ENCODE peak calls at places on chromosomes 4 and X, in five cellular contexts. One of them, this sample, is unnamed.

GRCh38 chr4:14361084-14361483 is 641.2 kb upstream of the CPEB2 start:
- DNase-seq in K562: no peak
- DNase-seq in HCT116: no peak
- DNase-seq in HepG2: no peak
- DNase-seq in endothelial cell of umbilical vein: no peak
- DNase-seq in this sample: no peak

GRCh38 chrX:24465524-24465850 is 401 bp downstream of the PDK3 start:
- DNase-seq in endothelial cell of umbilical vein: no peak
- DNase-seq in HCT116: no peak
- DNase-seq in HepG2: no peak
- DNase-seq in K562: no peak
- DNase-seq in this sample: no peak

GRCh38 chr4:144658908-144659307 is 13.0 kb downstream of the HHIP start:
- DNase-seq in HepG2: no peak
- DNase-seq in endothelial cell of umbilical vein: no peak
- DNase-seq in K562: no peak
- DNase-seq in HCT116: no peak
- DNase-seq in this sample: peak; percentile 82

GRCh38 chrX:101347859-101348451 is 587 bp downstream of the TIMM8A start:
- DNase-seq in HepG2: peak; percentile 43
- DNase-seq in HCT116: no peak
- DNase-seq in K562: no peak
- DNase-seq in endothelial cell of umbilical vein: peak; percentile 22
- DNase-seq in this sample: peak; percentile 5

GRCh38 chr4:168666531-168666930 is 169.7 kb downstream of the PALLD start:
- DNase-seq in HCT116: no peak
- DNase-seq in endothelial cell of umbilical vein: no peak
- DNase-seq in HepG2: no peak
- DNase-seq in K562: no peak
- DNase-seq in this sample: peak; percentile 55

GRCh38 chr4:38829237-38829636 is 24.6 kb upstream of the TLR1 start:
- DNase-seq in HepG2: no peak
- DNase-seq in K562: no peak
- DNase-seq in endothelial cell of umbilical vein: no peak
- DNase-seq in HCT116: no peak
- DNase-seq in this sample: no peak

GRCh38 chrX:78321809-78322208 is 5.6 kb downstream of the CYSLTR1 start:
- DNase-seq in HCT116: no peak
- DNase-seq in endothelial cell of umbilical vein: no peak
- DNase-seq in K562: no peak
- DNase-seq in HepG2: no peak
- DNase-seq in this sample: no peak

GRCh38 chrX:5876984-5877655 is 351.5 kb downstream of the NLGN4X start:
- DNase-seq in K562: peak; percentile 8
- DNase-seq in HepG2: peak; percentile 0
- DNase-seq in HCT116: no peak
- DNase-seq in endothelial cell of umbilical vein: no peak
- DNase-seq in this sample: no peak

GRCh38 chr4:681736-682451 is 7.1 kb downstream of the SLC49A3 start:
- DNase-seq in HepG2: peak; percentile 62
- DNase-seq in HCT116: no peak
- DNase-seq in endothelial cell of umbilical vein: no peak
- DNase-seq in K562: peak; percentile 79
- DNase-seq in this sample: no peak

GRCh38 chr4:70624226-70624793 is 4.2 kb upstream of the ENAM start:
- DNase-seq in K562: no peak
- DNase-seq in HepG2: no peak
- DNase-seq in endothelial cell of umbilical vein: peak; percentile 16
- DNase-seq in HCT116: no peak
- DNase-seq in this sample: no peak

GRCh38 chr4:18813771-18814170 is 792.2 kb upstream of the LCORL start:
- DNase-seq in HCT116: no peak
- DNase-seq in endothelial cell of umbilical vein: no peak
- DNase-seq in HepG2: no peak
- DNase-seq in K562: no peak
- DNase-seq in this sample: no peak

GRCh38 chrX:41421071-41421729 is 25.9 kb upstream of the NYX start:
- DNase-seq in K562: no peak
- DNase-seq in endothelial cell of umbilical vein: no peak
- DNase-seq in HCT116: no peak
- DNase-seq in HepG2: no peak
- DNase-seq in this sample: no peak

GRCh38 chr4:89298160-89298559 is 9.4 kb downstream of the GPRIN3 start:
- DNase-seq in HCT116: no peak
- DNase-seq in HepG2: no peak
- DNase-seq in endothelial cell of umbilical vein: no peak
- DNase-seq in K562: no peak
- DNase-seq in this sample: no peak

GRCh38 chr4:80462537-80463207 is 127.1 kb downstream of the CFAP299 start:
- DNase-seq in K562: no peak
- DNase-seq in endothelial cell of umbilical vein: no peak
- DNase-seq in HCT116: no peak
- DNase-seq in HepG2: no peak
- DNase-seq in this sample: no peak

GRCh38 chrX:122055979-122056715 is 1008.7 kb downstream of the GLUD2 start:
- DNase-seq in K562: no peak
- DNase-seq in HepG2: no peak
- DNase-seq in HCT116: no peak
- DNase-seq in endothelial cell of umbilical vein: no peak
- DNase-seq in this sample: no peak

GRCh38 chr4:56372774-56373173 is 14.5 kb downstream of the AASDH start:
- DNase-seq in HCT116: no peak
- DNase-seq in K562: no peak
- DNase-seq in endothelial cell of umbilical vein: no peak
- DNase-seq in HepG2: no peak
- DNase-seq in this sample: peak; percentile 57

GRCh38 chr4:153467154-153467896 is 1.2 kb downstream of the TMEM131L start:
- DNase-seq in HepG2: peak; percentile 52
- DNase-seq in endothelial cell of umbilical vein: peak; percentile 23
- DNase-seq in K562: peak; percentile 85
- DNase-seq in HCT116: peak; percentile 39
- DNase-seq in this sample: no peak

GRCh38 chr4:179353791-179354190 is 1911.6 kb upstream of the AGA start:
- DNase-seq in HepG2: no peak
- DNase-seq in K562: no peak
- DNase-seq in HCT116: no peak
- DNase-seq in endothelial cell of umbilical vein: no peak
- DNase-seq in this sample: no peak

GRCh38 chr4:38280323-38280706 is 320.1 kb downstream of the PTTG2 start:
- DNase-seq in endothelial cell of umbilical vein: no peak
- DNase-seq in HCT116: no peak
- DNase-seq in K562: no peak
- DNase-seq in HepG2: no peak
- DNase-seq in this sample: no peak

GRCh38 chr4:113300384-113301011 is 251.0 kb downstream of the ANK2 start:
- DNase-seq in K562: no peak
- DNase-seq in HCT116: peak; percentile 49
- DNase-seq in HepG2: peak; percentile 4
- DNase-seq in endothelial cell of umbilical vein: peak; percentile 13
- DNase-seq in this sample: peak; percentile 90

GRCh38 chr4:110586137-110586850 is 36.6 kb downstream of the PITX2 start:
- DNase-seq in K562: peak; percentile 4
- DNase-seq in HepG2: no peak
- DNase-seq in HCT116: peak; percentile 31
- DNase-seq in endothelial cell of umbilical vein: peak; percentile 64
- DNase-seq in this sample: peak; percentile 69

GRCh38 chr4:89653012-89653411 is 183.9 kb downstream of the SNCA start:
- DNase-seq in HepG2: no peak
- DNase-seq in K562: no peak
- DNase-seq in endothelial cell of umbilical vein: peak; percentile 71
- DNase-seq in HCT116: no peak
- DNase-seq in this sample: no peak

GRCh38 chrX:138756234-138756633 is 44.7 kb upstream of the FGF13 start:
- DNase-seq in HepG2: no peak
- DNase-seq in endothelial cell of umbilical vein: no peak
- DNase-seq in K562: peak; percentile 8
- DNase-seq in HCT116: no peak
- DNase-seq in this sample: no peak

GRCh38 chr4:87090305-87090704 is 130.1 kb downstream of the KLHL8 start:
- DNase-seq in HCT116: no peak
- DNase-seq in endothelial cell of umbilical vein: no peak
- DNase-seq in K562: no peak
- DNase-seq in HepG2: no peak
- DNase-seq in this sample: no peak

GRCh38 chrX:155874571-155875244 is 6.4 kb upstream of the VAMP7 start:
- DNase-seq in K562: peak; percentile 36
- DNase-seq in endothelial cell of umbilical vein: no peak
- DNase-seq in HepG2: no peak
- DNase-seq in HCT116: no peak
- DNase-seq in this sample: no peak

GRCh38 chrX:37918168-37918567 is 70.8 kb upstream of the DYNLT3 start:
- DNase-seq in HCT116: no peak
- DNase-seq in HepG2: no peak
- DNase-seq in endothelial cell of umbilical vein: no peak
- DNase-seq in K562: no peak
- DNase-seq in this sample: no peak

GRCh38 chrX:132480581-132481203 is 8.1 kb downstream of the MBNL3 start:
- DNase-seq in HepG2: peak; percentile 82
- DNase-seq in K562: no peak
- DNase-seq in HCT116: no peak
- DNase-seq in endothelial cell of umbilical vein: peak; percentile 80
- DNase-seq in this sample: peak; percentile 20

GRCh38 chr4:118712872-118713271 is 27.7 kb downstream of the METTL14 start:
- DNase-seq in K562: no peak
- DNase-seq in endothelial cell of umbilical vein: no peak
- DNase-seq in HCT116: no peak
- DNase-seq in HepG2: no peak
- DNase-seq in this sample: peak; percentile 67

DNA sequence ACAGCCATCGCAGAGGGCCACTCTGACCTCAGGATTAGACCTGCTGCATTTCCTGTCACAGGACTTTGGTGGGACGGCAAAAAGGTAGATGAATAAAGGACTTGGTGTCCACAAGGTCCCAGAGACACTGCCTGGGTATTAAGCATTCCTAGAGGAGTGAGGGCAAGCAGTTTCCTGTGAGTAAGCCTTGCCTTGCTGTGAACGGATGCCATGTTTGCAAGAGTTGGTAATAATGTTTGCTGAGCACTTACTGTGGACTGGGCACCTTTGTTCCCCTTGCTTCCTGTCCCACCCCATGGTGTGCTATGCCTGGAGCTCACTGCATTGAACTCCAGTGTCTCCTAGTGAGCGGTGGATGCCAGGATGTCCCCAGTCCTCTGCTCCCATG is 95.7 kb upstream of the MSX1 start:
- DNase-seq in endothelial cell of umbilical vein: no peak
- DNase-seq in K562: no peak
- DNase-seq in HCT116: peak; percentile 52
- DNase-seq in HepG2: peak; percentile 25
- DNase-seq in this sample: peak; percentile 6
- H3K9ac ChIP-seq in endothelial cell of umbilical vein: no peak overlapping the region
- H3K9ac ChIP-seq in K562: no peak overlapping the region
- H3K9ac ChIP-seq in HCT116: peak overlapping the region; percentile 69
- H3K9ac ChIP-seq in HepG2: no peak overlapping the region
- H3K9ac ChIP-seq in this sample: no peak overlapping the region

DNA sequence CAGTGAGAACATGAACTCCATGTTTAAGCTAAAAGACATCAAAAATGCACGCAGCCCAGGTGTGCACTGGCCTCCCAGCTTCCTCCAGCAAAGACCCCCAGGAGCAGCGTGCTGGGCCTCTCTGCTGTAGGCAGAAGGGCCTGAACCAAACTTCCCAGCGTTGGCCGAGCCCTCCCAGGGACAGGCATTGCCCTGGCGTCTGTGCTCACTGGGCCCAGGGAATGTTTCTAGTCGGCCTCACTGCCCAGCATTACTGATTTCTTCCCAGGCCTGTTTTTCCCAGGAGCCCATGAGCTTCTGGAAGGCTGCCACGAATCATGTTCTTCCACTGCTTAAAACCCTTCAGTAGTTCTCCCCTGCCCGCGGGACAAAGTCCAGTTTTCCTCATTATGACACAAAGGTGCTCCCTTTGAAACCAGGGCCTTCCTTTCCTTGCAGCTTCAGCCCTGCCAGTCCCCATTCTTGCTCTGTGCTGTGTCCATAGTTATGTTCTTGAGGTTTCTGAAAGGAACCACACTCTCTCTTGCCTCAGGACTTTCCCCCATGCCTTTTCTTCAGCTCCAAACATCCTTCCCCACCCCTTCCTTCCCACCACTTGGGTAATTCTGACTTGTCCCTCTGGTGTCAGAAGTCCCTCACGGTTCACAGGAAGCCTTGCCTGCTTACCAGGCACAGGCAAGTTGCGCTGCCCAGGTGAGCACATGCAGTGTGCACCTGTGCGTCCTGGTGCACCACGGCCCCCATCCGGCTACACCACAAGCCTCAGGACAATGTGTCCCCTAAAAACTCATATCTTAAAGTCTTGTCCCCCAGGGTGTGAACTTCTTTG is 93.4 kb upstream of the ENPP6 start:
- DNase-seq in HepG2: peak; percentile 53
- DNase-seq in endothelial cell of umbilical vein: no peak
- DNase-seq in K562: no peak
- DNase-seq in HCT116: no peak
- DNase-seq in this sample: no peak
- TF ChIP-seq POLR2A in HepG2: no peak
- TF ChIP-seq POLR2A in endothelial cell of umbilical vein: no peak
- TF ChIP-seq POLR2A in K562: no peak
- TF ChIP-seq POLR2A in HCT116: no peak
- TF ChIP-seq POLR2A in this sample: no peak

GRCh38 chr4:16826397-16826910 is 72.0 kb downstream of the LDB2 start:
- DNase-seq in K562: no peak
- DNase-seq in endothelial cell of umbilical vein: no peak
- DNase-seq in HCT116: no peak
- DNase-seq in HepG2: no peak
- DNase-seq in this sample: no peak

GRCh38 chr4:16827762-16828724 is 70.4 kb downstream of the LDB2 start:
- DNase-seq in endothelial cell of umbilical vein: peak; percentile 57
- DNase-seq in HepG2: no peak
- DNase-seq in K562: peak; percentile 2
- DNase-seq in HCT116: no peak
- DNase-seq in this sample: peak; percentile 4

GRCh38 chr4:16830081-16830480 is 68.4 kb downstream of the LDB2 start:
- DNase-seq in endothelial cell of umbilical vein: no peak
- DNase-seq in HepG2: no peak
- DNase-seq in K562: no peak
- DNase-seq in HCT116: no peak
- DNase-seq in this sample: no peak

GRCh38 chr4:16824278-16824806 is 74.1 kb downstream of the LDB2 start:
- DNase-seq in K562: no peak
- DNase-seq in endothelial cell of umbilical vein: no peak
- DNase-seq in HepG2: peak; percentile 89
- DNase-seq in HCT116: no peak
- DNase-seq in this sample: no peak

DNA sequence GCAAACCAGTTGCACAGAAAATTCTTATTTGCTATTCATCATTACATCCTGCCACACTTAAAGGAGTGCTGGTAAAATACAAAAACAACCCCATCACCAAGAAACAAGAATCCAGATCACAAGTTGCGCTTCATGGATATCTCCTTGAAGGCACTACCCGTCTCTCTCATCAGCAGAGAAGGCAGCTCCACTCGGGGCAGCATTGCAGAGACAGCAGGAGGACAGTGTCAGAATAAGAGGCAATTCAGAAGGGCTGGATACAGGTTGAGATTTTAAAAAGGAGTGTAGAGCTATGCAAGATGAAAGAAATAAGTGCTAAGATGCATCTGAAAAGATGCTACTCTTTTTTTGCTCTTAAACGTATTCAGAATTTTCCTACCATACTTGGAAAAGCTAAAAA is 71.4 kb downstream of the LDB2 start:
- DNase-seq in HepG2: no peak
- DNase-seq in HCT116: no peak
- DNase-seq in K562: no peak
- DNase-seq in endothelial cell of umbilical vein: peak; percentile 13
- DNase-seq in this sample: no peak
- H3K9ac ChIP-seq in HepG2: no peak overlapping the region
- H3K9ac ChIP-seq in HCT116: no peak overlapping the region
- H3K9ac ChIP-seq in K562: no peak overlapping the region
- H3K9ac ChIP-seq in endothelial cell of umbilical vein: no peak overlapping the region
- H3K9ac ChIP-seq in this sample: no peak overlapping the region

GRCh38 chrX:128601706-128602105 is 549.5 kb upstream of the ACTRT1 start:
- DNase-seq in endothelial cell of umbilical vein: no peak
- DNase-seq in HCT116: no peak
- DNase-seq in HepG2: no peak
- DNase-seq in K562: no peak
- DNase-seq in this sample: no peak
- TF ChIP-seq POLR2A in endothelial cell of umbilical vein: no peak
- TF ChIP-seq POLR2A in HCT116: no peak
- TF ChIP-seq POLR2A in HepG2: no peak
- TF ChIP-seq POLR2A in K562: no peak
- TF ChIP-seq POLR2A in this sample: no peak